ENCODE peak calls at places on chromosome 18, in ten cellular contexts. L is skeletal muscle cell; P is NCI-H1417; I is activated gamma-delta T cell treated with Interleukin-2 at 50 U/mL for 16 hours; G is HCEC 1CT; A is PC-9; V is HS-5; Y is effector CD4-positive, alpha-beta T cell; J is COLO829; R is AG10803. E is an unnamed sample.

GRCh38 chr18:13530215-13530878 is 196.0 kb downstream of the FAM210A start:
- DNase-seq in A (no peak), L (no peak), G (no peak), Y (no peak), J (no peak), V (no peak), P (no peak), I (no peak), R (no peak), E (no peak)

GRCh38 chr18:11972371-11973174 is 8.7 kb upstream of the IMPA2 start:
- DNase-seq in Y (no peak), J (no peak), I (no peak), P (no peak), V (no peak), L (no peak), R (no peak), A (no peak), G (no peak), E (no peak)

GRCh38 chr18:9951022-9951859 is 37.4 kb downstream of the VAPA start:
- DNase-seq in V (peak), A (peak), P (no peak), L (peak), Y (no peak), G (peak), I (no peak), J (peak), R (peak), E (no peak)

GRCh38 chr18:12254137-12254819 is at the start of gene CIDEA:
- DNase-seq in R (no peak), J (no peak), V (no peak), L (no peak), I (no peak), Y (no peak), A (no peak), P (no peak), G (peak), E (no peak)

GRCh38 chr18:49041677-49042570 is 91.2 kb upstream of the SMAD7 start:
- DNase-seq in J (no peak), A (no peak), L (no peak), R (peak), V (no peak), P (no peak), I (peak), Y (peak), G (peak), E (peak)

GRCh38 chr18:40380657-40381441 is 1574.2 kb upstream of the PIK3C3 start:
- DNase-seq in L (peak), V (no peak), I (no peak), R (peak), J (no peak), P (no peak), G (no peak), Y (no peak), A (no peak), E (no peak)

GRCh38 chr18:48797841-48798255 is 152.9 kb downstream of the SMAD7 start:
- DNase-seq in V (no peak), L (no peak), A (no peak), Y (no peak), J (no peak), R (no peak), G (no peak), P (no peak), I (no peak), E (peak)

GRCh38 chr18:12811191-12811950 is 72.7 kb downstream of the PTPN2 start:
- DNase-seq in R (no peak), J (no peak), I (no peak), L (no peak), A (peak), P (no peak), G (no peak), V (no peak), Y (no peak), E (no peak)

GRCh38 chr18:54109131-54109683 is 115.3 kb downstream of the MBD2 start:
- DNase-seq in P (no peak), G (no peak), I (no peak), J (no peak), L (no peak), R (peak), A (no peak), V (peak), Y (no peak), E (no peak)

GRCh38 chr18:21452808-21453511 is 147.5 kb downstream of the ESCO1 start:
- DNase-seq in G (no peak), R (peak), V (no peak), Y (no peak), P (no peak), A (no peak), J (no peak), L (no peak), I (no peak), E (no peak)

GRCh38 chr18:58044370-58045264 is 591 bp downstream of the NEDD4L start:
- DNase-seq in A (peak), Y (peak), V (no peak), R (no peak), L (no peak), P (peak), G (peak), J (no peak), I (peak), E (peak)

GRCh38 chr18:27004056-27004829 is 138.7 kb upstream of the AQP4 start:
- DNase-seq in Y (no peak), J (peak), V (no peak), A (no peak), G (no peak), I (no peak), P (no peak), R (peak), L (no peak), E (no peak)

GRCh38 chr18:77870894-77871293 is 621.2 kb downstream of the GALR1 start:
- DNase-seq in I (no peak), G (no peak), R (no peak), V (no peak), A (no peak), L (no peak), J (no peak), P (no peak), Y (no peak), E (no peak)